ENCODE peak calls at places on chromosomes 7 and 10, in ten cellular contexts. D is SJSA1; Z is mesendoderm; E is GM23338; V is uterus; X is hepatocyte; J is fibroblast of lung; Y is CD8-positive, alpha-beta memory T cell; G is right cardiac atrium; L is brain microvascular endothelial cell. P is an unnamed sample.

GRCh38 chr10:95785942-95786669 is 30.1 kb downstream of the ENTPD1 start:
- DNase-seq in X (no peak), G (no peak), D (no peak), Y (no peak), E (peak; percentile 45), Z (peak; percentile 13), V (no peak), J (no peak), L (no peak), P (no peak)

GRCh38 chr7:36707465-36707864 is 16.8 kb downstream of the AOAH start:
- DNase-seq in L (no peak), X (no peak), Y (no peak), J (no peak), Z (no peak), D (no peak), G (no peak), E (no peak), V (no peak), P (no peak)

GRCh38 chr7:112550468-112551060 is 69.8 kb downstream of the LSMEM1 start:
- DNase-seq in X (peak; percentile 63), V (no peak), Y (peak; percentile 44), Z (peak; percentile 70), L (peak; percentile 62), J (peak; percentile 52), E (peak; percentile 82), G (no peak), D (no peak), P (no peak)

GRCh38 chr7:12861070-12861469 is 173.6 kb downstream of the ARL4A start:
- DNase-seq in J (peak; percentile 15), D (no peak), G (no peak), Z (no peak), X (no peak), L (no peak), E (no peak), V (peak; percentile 41), Y (no peak), P (no peak)

GRCh38 chr10:71927669-71928592 is 36.3 kb upstream of the CHST3 start:
- DNase-seq in Z (no peak), L (no peak), V (no peak), X (no peak), Y (no peak), D (no peak), G (no peak), J (peak; percentile 50), E (no peak), P (no peak)

GRCh38 chr7:98216941-98217622 is 5.8 kb downstream of the BHLHA15 start:
- DNase-seq in X (no peak), E (no peak), L (no peak), J (no peak), G (no peak), Z (no peak), Y (no peak), V (peak; percentile 11), D (no peak), P (no peak)

GRCh38 chr7:158910254-158911053 is 54.1 kb downstream of the DYNC2I1 start:
- DNase-seq in J (no peak), Y (no peak), X (no peak), Z (peak; percentile 13), G (no peak), D (no peak), E (peak; percentile 18), V (no peak), L (no peak), P (no peak)

GRCh38 chr7:15764010-15764409 is 77.5 kb upstream of the MEOX2 start:
- DNase-seq in X (no peak), E (no peak), G (no peak), Y (no peak), D (no peak), V (no peak), J (no peak), Z (no peak), L (no peak), P (no peak)

GRCh38 chr10:33813871-33814270 is 479.4 kb upstream of the NRP1 start:
- DNase-seq in V (no peak), Z (no peak), Y (no peak), L (no peak), E (no peak), D (no peak), X (no peak), G (no peak), J (no peak), P (no peak)

GRCh38 chr7:119270045-119270464 is 1002.9 kb upstream of the KCND2 start:
- DNase-seq in V (peak; percentile 43), Z (peak; percentile 80), X (peak; percentile 87), Y (no peak), E (peak; percentile 89), G (peak; percentile 60), J (peak; percentile 55), L (peak; percentile 67), D (no peak), P (peak; percentile 59)

GRCh38 chr10:43225787-43226153 is 41.1 kb downstream of the RASGEF1A start:
- DNase-seq in V (no peak), Z (no peak), G (peak; percentile 37), Y (no peak), D (peak; percentile 30), E (no peak), L (no peak), X (no peak), J (no peak), P (no peak)

GRCh38 chr7:141839256-141839655 is 2.0 kb downstream of the PRSS37 start:
- DNase-seq in E (no peak), L (no peak), Y (no peak), G (no peak), J (no peak), X (no peak), D (no peak), Z (no peak), V (no peak), P (no peak)

GRCh38 chr10:109995178-109995577 is 12.6 kb upstream of the ADD3 start:
- DNase-seq in D (no peak), Y (no peak), X (no peak), G (no peak), J (no peak), V (no peak), L (no peak), Z (no peak), E (no peak), P (no peak)

GRCh38 chr10:109996225-109996624 is 11.6 kb upstream of the ADD3 start:
- DNase-seq in D (no peak), G (no peak), V (no peak), X (peak; percentile 43), L (no peak), Z (no peak), E (no peak), Y (no peak), J (no peak), P (no peak)

GRCh38 chr10:109996766-109997171 is 11.0 kb upstream of the ADD3 start:
- DNase-seq in E (no peak), G (no peak), V (no peak), D (no peak), L (no peak), Y (no peak), Z (no peak), X (peak; percentile 19), J (no peak), P (no peak)

GRCh38 chr10:109993551-109993950 is 14.2 kb upstream of the ADD3 start:
- DNase-seq in L (no peak), J (peak; percentile 54), D (no peak), G (no peak), E (no peak), X (no peak), Y (no peak), V (no peak), Z (no peak), P (no peak)

DNA sequence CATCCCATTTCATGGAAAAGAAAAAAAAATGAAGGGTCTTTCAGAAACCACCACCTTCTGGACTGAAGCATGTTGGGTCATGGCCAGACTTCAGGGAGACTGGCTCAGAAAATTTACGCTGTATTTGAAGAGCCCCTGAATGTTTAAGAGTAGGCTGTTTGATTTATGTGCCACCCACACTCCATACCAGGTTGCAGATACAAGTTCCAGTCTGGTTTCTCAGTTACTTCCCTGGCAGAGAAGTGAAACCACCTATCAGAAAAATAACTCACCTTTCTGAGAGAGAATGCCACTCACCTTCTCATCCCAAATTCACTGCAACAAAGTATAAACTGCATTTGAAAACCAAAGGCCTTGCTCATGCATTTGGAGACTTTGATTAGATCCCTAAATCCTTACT is 13.1 kb upstream of the ADD3 start:
- DNase-seq in G (no peak), V (no peak), D (no peak), L (no peak), J (no peak), Y (no peak), X (no peak), E (no peak), Z (no peak), P (no peak)
- H3K27ac ChIP-seq in G (no peak overlapping the region), V (no peak overlapping the region), D (no peak overlapping the region), L (no peak overlapping the region), J (no peak overlapping the region), Y (no peak overlapping the region), X (peak overlapping the region; percentile 93), E (no peak overlapping the region), Z (no peak overlapping the region), P (no peak overlapping the region)

DNA sequence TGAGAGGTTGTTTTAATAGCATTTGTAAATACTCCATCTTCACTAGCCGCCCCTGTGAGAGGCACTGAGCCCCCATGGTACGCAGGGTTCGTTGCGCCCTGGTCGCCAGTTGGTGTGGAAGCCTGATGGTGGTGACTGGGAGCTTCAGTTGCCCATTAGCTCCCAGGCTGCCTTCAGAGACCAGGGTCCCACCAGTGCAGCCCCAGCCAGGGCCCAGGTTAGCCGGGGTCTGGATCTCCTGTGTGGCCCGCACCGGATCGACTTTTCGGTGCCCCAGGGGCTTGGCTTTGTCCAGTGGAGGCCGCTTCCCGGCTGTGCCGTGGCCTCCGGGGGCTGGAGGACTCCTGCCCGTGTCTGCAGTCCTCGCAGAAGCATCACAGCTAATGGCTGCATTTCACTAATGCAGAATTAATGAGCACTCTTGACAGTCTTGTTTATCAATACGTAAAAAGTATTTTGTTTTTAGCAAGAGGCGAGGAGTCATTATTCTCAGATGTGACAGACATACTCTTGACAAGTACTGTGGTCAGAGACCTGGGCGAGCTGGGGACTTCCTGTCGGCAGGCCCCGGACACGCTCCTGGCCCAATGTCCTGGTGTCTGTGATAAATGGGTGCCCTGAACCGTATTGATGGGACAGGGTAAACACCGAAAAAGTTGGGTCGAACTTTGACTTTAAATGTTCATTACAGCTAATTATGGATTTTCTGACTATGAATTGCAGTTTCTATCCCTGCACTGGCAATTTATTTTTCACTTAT is 99.8 kb downstream of the NKX6-2 start:
- DNase-seq in L (no peak), Y (no peak), E (no peak), G (peak; percentile 53), Z (no peak), V (no peak), D (peak; percentile 39), J (no peak), X (no peak), P (peak; percentile 1)
- H3K27me3 ChIP-seq in L (no peaks in the 10 kb centered on the region), Y (no peaks in the 10 kb centered on the region), E (no peaks in the 10 kb centered on the region), G (no peaks in the 10 kb centered on the region), Z (no peaks in the 10 kb centered on the region), V (no peaks in the 10 kb centered on the region), D (no peaks in the 10 kb centered on the region), J (no peaks in the 10 kb centered on the region), X (no peaks in the 10 kb centered on the region), P (no peaks in the 10 kb centered on the region)

GRCh38 chr7:47610506-47611044 is 28.7 kb upstream of the TNS3 start:
- DNase-seq in E (no peak), G (no peak), L (peak; percentile 56), D (peak; percentile 67), Z (no peak), V (no peak), J (peak; percentile 64), X (peak; percentile 43), Y (no peak), P (peak; percentile 41)
- H3K27ac ChIP-seq in E (no peak overlapping the region), G (peak overlapping the region; percentile 51), L (no peak overlapping the region), D (peak overlapping the region; percentile 44), Z (no peak overlapping the region), V (peak overlapping the region; percentile 84), J (peak overlapping the region; percentile 78), X (peak overlapping the region; percentile 75), Y (no peak overlapping the region), P (peak overlapping the region; percentile 48)

GRCh38 chr7:94252971-94253370 is 141.7 kb upstream of the COL1A2 start:
- DNase-seq in V (no peak), E (no peak), X (no peak), Z (no peak), G (no peak), L (no peak), D (no peak), Y (no peak), J (no peak), P (no peak)
- H3K27me3 ChIP-seq in V (no peaks in the 10 kb centered on the region), E (no peaks in the 10 kb centered on the region), X (no peaks in the 10 kb centered on the region), Z (no peaks in the 10 kb centered on the region), G (no peaks in the 10 kb centered on the region), L (no peaks in the 10 kb centered on the region), D (peaks cover 4% of the 10 kb centered on the region), Y (no peaks in the 10 kb centered on the region), J (no peaks in the 10 kb centered on the region), P (no peaks in the 10 kb centered on the region)

P was measured in thyroid gland.